ENCODE peak calls at places on chromosome 17, in six cellular contexts. R is GM04503; F is amniotic stem cell; W is effector CD4-positive, alpha-beta T cell; P is GM23248; U is cardiac fibroblast. S is an unnamed sample.

GRCh38 chr17:36731091-36731490 is 129.7 kb downstream of the MRM1 start:
- DNase-seq in R (no peak), F (no peak), W (no peak), P (no peak), U (no peak), S (no peak)

GRCh38 chr17:47275245-47275984 is 21.8 kb downstream of the ITGB3 start:
- DNase-seq in R (no peak), F (peak; percentile 24), W (no peak), P (peak; percentile 91), U (peak; percentile 66), S (no peak)

GRCh38 chr17:66548158-66548557 is 245.7 kb downstream of the PRKCA start:
- DNase-seq in R (no peak), F (no peak), W (no peak), P (peak; percentile 63), U (no peak), S (no peak)

GRCh38 chr17:70622382-70623260 is 453.3 kb downstream of the KCNJ2 start:
- DNase-seq in R (no peak), F (no peak), W (no peak), P (peak; percentile 38), U (peak; percentile 48), S (no peak)

GRCh38 chr17:75752405-75753192 is 12.4 kb downstream of the GALK1 start:
- DNase-seq in R (no peak), F (no peak), W (no peak), P (no peak), U (no peak), S (no peak)

GRCh38 chr17:64066709-64067108 is 46.3 kb upstream of the ICAM2 start:
- DNase-seq in R (no peak), F (no peak), W (peak; percentile 14), P (no peak), U (no peak), S (no peak)

GRCh38 chr17:83055911-83056582 is 23.4 kb upstream of the METRNL start:
- DNase-seq in R (peak; percentile 67), F (peak; percentile 44), W (no peak), P (peak; percentile 96), U (peak; percentile 84), S (no peak)

GRCh38 chr17:77493901-77494663 is 353.3 kb downstream of the SEC14L1 start:
- DNase-seq in R (no peak), F (no peak), W (no peak), P (no peak), U (no peak), S (no peak)

GRCh38 chr17:3959295-3959899 is 4.8 kb downstream of the ATP2A3 start:
- DNase-seq in R (no peak), F (no peak), W (no peak), P (peak; percentile 55), U (peak; percentile 69), S (no peak)

GRCh38 chr17:76153640-76154039 is 12.6 kb upstream of the FOXJ1 start:
- DNase-seq in R (no peak), F (no peak), W (no peak), P (peak; percentile 45), U (peak; percentile 22), S (no peak)

S was measured in substantia nigra.